ENCODE peak calls at places on chromosome 11, in ten cellular contexts. I is brain microvascular endothelial cell, R is heart right ventricle, M is A549, U is HCT116, L is body of pancreas, Y is IMR-90, X is gastrocnemius medialis, A is heart left ventricle, W is sigmoid colon. O is an unnamed sample.

GRCh38 chr11:66970808-66971442 is 4.2 kb upstream of the C11orf86 start:
- DNase-seq in I (peak; percentile 99), R (no peak), M (peak; percentile 99), U (peak; percentile 89), L (peak; percentile 25), Y (peak; percentile 100), X (no peak), A (no peak), W (peak; percentile 77), O (peak; percentile 90)

GRCh38 chr11:45777127-45777969 is 27.6 kb upstream of the SLC35C1 start:
- DNase-seq in I (no peak), R (no peak), M (no peak), U (no peak), L (no peak), Y (no peak), X (no peak), A (no peak), W (no peak), O (no peak)

GRCh38 chr11:35141538-35141937 is 2.6 kb downstream of the CD44 start:
- DNase-seq in I (no peak), R (peak; percentile 30), M (no peak), U (no peak), L (peak; percentile 39), Y (no peak), X (peak; percentile 34), A (peak; percentile 73), W (peak; percentile 86), O (no peak)

GRCh38 chr11:71199226-71199815 is 53.1 kb downstream of the SHANK2 start:
- DNase-seq in I (no peak), R (no peak), M (no peak), U (no peak), L (no peak), Y (no peak), X (no peak), A (no peak), W (no peak), O (no peak)

GRCh38 chr11:8056810-8057463 is 24.1 kb upstream of the TUB start:
- DNase-seq in I (no peak), R (peak; percentile 42), M (no peak), U (no peak), L (peak; percentile 39), Y (peak; percentile 68), X (peak; percentile 56), A (peak; percentile 69), W (peak; percentile 95), O (peak; percentile 80)

GRCh38 chr11:78156081-78156844 is 16.8 kb upstream of the ALG8 start:
- DNase-seq in I (no peak), R (no peak), M (no peak), U (no peak), L (no peak), Y (no peak), X (no peak), A (no peak), W (no peak), O (no peak)

GRCh38 chr11:18065572-18065971 is 19.5 kb upstream of the TPH1 start:
- DNase-seq in I (no peak), R (no peak), M (no peak), U (no peak), L (peak; percentile 89), Y (no peak), X (no peak), A (no peak), W (no peak), O (no peak)

GRCh38 chr11:108752297-108752751 is 87.5 kb downstream of the DDX10 start:
- DNase-seq in I (no peak), R (no peak), M (no peak), U (no peak), L (no peak), Y (no peak), X (no peak), A (no peak), W (no peak), O (no peak)

GRCh38 chr11:104999716-105000115 is 23.3 kb downstream of the CASP5 start:
- DNase-seq in I (no peak), R (no peak), M (no peak), U (no peak), L (no peak), Y (peak; percentile 3), X (no peak), A (no peak), W (no peak), O (no peak)

GRCh38 chr11:65415499-65416340 is 6.9 kb upstream of the NEAT1 start:
- DNase-seq in I (no peak), R (no peak), M (no peak), U (no peak), L (peak; percentile 13), Y (no peak), X (no peak), A (peak; percentile 18), W (peak; percentile 71), O (peak; percentile 73)

DNA sequence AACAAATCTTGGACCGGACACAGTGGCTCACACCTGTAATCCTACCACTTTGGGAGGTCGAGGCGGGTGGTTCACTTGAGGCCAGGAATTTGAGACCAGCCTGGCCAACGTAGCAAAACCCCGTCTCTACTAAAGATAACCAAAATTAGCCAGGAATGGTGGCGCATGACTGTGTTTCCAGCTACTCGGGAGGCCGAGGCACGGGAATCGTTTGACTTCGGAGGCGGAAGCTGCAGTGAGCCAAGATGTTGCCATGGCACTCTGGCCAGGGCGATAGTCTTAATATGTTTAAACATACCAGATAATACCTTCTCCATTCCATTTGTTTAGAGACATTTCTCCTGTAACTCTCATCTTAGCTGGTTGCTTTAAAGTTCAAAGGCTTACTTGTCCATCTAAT is 218.6 kb downstream of the ARHGAP42 start:
- DNase-seq in I (no peak), R (no peak), M (no peak), U (no peak), L (no peak), Y (no peak), X (no peak), A (no peak), W (no peak), O (no peak)
- H3K27ac ChIP-seq in I (no peak overlapping the region), R (no peak overlapping the region), M (no peak overlapping the region), U (no peak overlapping the region), L (no peak overlapping the region), Y (no peak overlapping the region), X (no peak overlapping the region), A (no peak overlapping the region), W (no peak overlapping the region), O (no peak overlapping the region)

DNA sequence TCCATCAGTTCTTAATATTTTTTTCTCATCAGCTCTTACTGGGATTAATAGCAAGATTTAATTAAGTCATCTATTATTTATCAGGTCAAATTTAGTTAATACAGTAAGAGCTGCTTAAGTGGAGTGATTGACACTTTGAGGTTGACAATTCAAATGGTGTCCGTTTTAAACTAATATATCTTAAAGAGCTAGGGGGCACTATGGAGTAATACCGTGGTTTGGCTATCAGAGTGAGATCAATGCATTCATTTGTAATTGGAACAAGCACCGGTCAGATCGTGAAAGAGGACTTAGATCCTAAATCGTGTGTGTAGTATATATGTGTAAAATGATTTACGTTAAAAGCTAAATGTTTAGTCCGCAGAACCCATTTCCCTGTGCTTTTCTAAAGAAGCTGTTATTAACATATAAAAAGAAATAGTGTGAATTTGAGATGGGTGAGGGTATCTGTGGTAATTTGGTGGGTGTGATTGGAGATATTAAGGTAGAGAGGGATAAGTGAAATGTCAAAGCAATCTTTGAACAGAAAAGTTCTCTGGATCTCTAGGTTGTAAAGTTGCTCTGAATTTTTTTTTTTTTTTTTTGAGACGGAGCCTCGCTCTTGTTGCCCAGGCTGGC is 2.3 kb downstream of the SIK2 start:
- DNase-seq in I (peak; percentile 34), R (no peak), M (peak; percentile 47), U (peak; percentile 48), L (no peak), Y (peak; percentile 45), X (no peak), A (no peak), W (no peak), O (no peak)
- H3K4me3 ChIP-seq in I (peak overlapping the region; percentile 86), R (peak overlapping the region; percentile 95), M (peak overlapping the region; percentile 95), U (no peak overlapping the region), L (peak overlapping the region; percentile 51), Y (peak overlapping the region; percentile 94), X (peak overlapping the region; percentile 72), A (peak overlapping the region; percentile 92), W (peak overlapping the region; percentile 91), O (peak overlapping the region; percentile 100)

DNA sequence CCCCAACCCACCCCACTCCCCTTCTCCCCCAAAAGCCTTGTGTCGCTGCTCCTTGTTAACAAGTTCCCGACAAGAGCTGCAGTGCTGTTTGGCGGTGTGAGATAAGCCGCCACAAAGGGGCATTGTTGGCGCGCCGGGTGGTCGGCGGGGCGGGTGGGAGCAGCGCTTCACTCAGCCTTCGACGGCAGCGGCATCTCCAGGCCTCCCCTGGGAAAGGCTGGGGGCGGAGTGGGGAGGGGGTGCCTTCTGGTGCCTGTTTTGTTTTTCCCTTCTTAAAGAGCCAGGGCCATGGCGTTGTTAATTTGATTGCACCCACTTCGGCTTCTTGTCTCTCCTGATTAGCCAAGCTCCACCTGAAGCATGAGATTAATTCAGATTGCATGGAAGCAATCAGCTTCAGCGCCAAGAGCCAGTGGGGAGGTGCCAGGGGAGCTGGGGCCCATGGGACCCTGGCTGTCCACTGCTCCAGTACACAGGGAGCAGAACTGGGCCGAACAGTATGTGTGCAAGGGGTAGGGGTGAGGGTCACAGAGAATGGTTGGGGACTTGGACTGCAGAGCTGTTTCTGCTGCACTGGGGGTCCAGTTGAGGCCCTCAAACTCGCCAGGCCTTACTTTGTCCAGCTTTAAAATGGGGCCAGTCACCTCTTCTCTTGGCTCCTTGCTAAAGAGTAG is 165.1 kb downstream of the CEP164 start:
- DNase-seq in I (no peak), R (no peak), M (no peak), U (no peak), L (no peak), Y (no peak), X (no peak), A (no peak), W (no peak), O (no peak)
- TF ChIP-seq CTCF in I (no peak), R (no peak), M (no peak), U (no peak), L (no peak), Y (no peak), X (no peak), A (no peak), W (no peak), O (no peak)

GRCh38 chr11:55732936-55733335 is 40.3 kb upstream of the OR5D13 start:
- DNase-seq in I (no peak), R (no peak), M (no peak), U (no peak), L (no peak), Y (no peak), X (no peak), A (no peak), W (no peak), O (no peak)
- H3K27ac ChIP-seq in I (no peak overlapping the region), R (no peak overlapping the region), M (no peak overlapping the region), U (no peak overlapping the region), L (no peak overlapping the region), Y (no peak overlapping the region), X (no peak overlapping the region), A (no peak overlapping the region), W (no peak overlapping the region), O (no peak overlapping the region)

DNA sequence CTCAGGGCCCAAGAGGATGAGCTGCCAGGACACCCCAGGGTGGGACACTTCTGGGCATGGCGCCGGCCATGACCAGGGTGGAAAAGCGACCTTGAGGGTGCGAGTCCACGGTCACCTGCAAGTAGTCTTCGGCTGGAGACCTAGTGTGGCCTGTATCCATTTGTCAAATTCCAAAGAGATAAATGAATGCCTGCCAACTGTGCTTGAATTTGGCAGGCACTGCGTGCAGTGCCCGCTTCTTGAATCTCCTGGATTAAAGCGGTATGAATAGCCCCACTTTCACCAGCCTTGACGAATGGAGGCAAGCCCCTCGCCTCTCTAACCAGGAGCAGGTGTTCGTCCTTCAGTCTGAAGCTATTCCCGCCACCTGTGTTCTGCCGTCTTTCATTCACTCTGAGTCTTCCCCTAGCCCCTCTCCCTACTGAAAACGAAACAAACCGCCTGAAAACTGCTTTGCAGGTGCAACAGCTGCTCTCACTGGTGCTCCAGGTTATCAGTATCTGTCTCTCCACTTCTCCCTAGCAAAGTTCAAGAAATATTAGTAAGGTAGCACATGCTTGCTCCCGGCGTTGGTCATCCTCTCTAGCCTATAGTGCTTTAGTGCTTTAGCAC is 11.2 kb downstream of the NLRP14 start:
- DNase-seq in I (no peak), R (no peak), M (no peak), U (no peak), L (no peak), Y (no peak), X (no peak), A (no peak), W (no peak), O (no peak)
- H3K4me3 ChIP-seq in I (no peak overlapping the region), R (no peak overlapping the region), M (no peak overlapping the region), U (no peak overlapping the region), L (no peak overlapping the region), Y (no peak overlapping the region), X (no peak overlapping the region), A (no peak overlapping the region), W (no peak overlapping the region), O (no peak overlapping the region)

O was measured in coronary artery.